ENCODE peak calls at places on chromosomes 4 and X, in seven cellular contexts. One of them, this sample, is unnamed.

GRCh38 chrX:45009371-45010000 is 136.5 kb downstream of the KDM6A start:
- DNase-seq in neuronal stem cell: no peak
- DNase-seq in mesenchymal stem cell: no peak
- DNase-seq in trophoblast cell: peak
- DNase-seq in IMR-90: peak
- DNase-seq in H1: no peak
- DNase-seq in mesendoderm: peak
- DNase-seq in this sample: no peak

GRCh38 chr4:13367244-13367643 is 116.9 kb downstream of the RAB28 start:
- DNase-seq in neuronal stem cell: no peak
- DNase-seq in mesenchymal stem cell: no peak
- DNase-seq in trophoblast cell: no peak
- DNase-seq in IMR-90: no peak
- DNase-seq in H1: no peak
- DNase-seq in mesendoderm: no peak
- DNase-seq in this sample: no peak

GRCh38 chrX:103309860-103310591 is 764 bp downstream of the BEX2 start:
- DNase-seq in neuronal stem cell: no peak
- DNase-seq in mesenchymal stem cell: no peak
- DNase-seq in trophoblast cell: no peak
- DNase-seq in IMR-90: no peak
- DNase-seq in H1: no peak
- DNase-seq in mesendoderm: no peak
- DNase-seq in this sample: no peak

GRCh38 chr4:181548873-181549541 is 694.2 kb upstream of the TENM3 start:
- DNase-seq in neuronal stem cell: no peak
- DNase-seq in mesenchymal stem cell: peak
- DNase-seq in trophoblast cell: peak
- DNase-seq in IMR-90: peak
- DNase-seq in H1: no peak
- DNase-seq in mesendoderm: peak
- DNase-seq in this sample: peak

GRCh38 chr4:53620956-53621355 is 29.7 kb upstream of the LNX1 start:
- DNase-seq in neuronal stem cell: no peak
- DNase-seq in mesenchymal stem cell: no peak
- DNase-seq in trophoblast cell: no peak
- DNase-seq in IMR-90: no peak
- DNase-seq in H1: no peak
- DNase-seq in mesendoderm: peak
- DNase-seq in this sample: no peak

GRCh38 chr4:41264212-41264611 is 7.5 kb downstream of the UCHL1 start:
- DNase-seq in neuronal stem cell: no peak
- DNase-seq in mesenchymal stem cell: no peak
- DNase-seq in trophoblast cell: no peak
- DNase-seq in IMR-90: no peak
- DNase-seq in H1: no peak
- DNase-seq in mesendoderm: no peak
- DNase-seq in this sample: no peak

GRCh38 chr4:137664055-137664405 is 131.7 kb upstream of the PCDH18 start:
- DNase-seq in neuronal stem cell: no peak
- DNase-seq in mesenchymal stem cell: peak
- DNase-seq in trophoblast cell: no peak
- DNase-seq in IMR-90: peak
- DNase-seq in H1: no peak
- DNase-seq in mesendoderm: peak
- DNase-seq in this sample: no peak

GRCh38 chr4:4866833-4867744 is 7.6 kb downstream of the MSX1 start:
- DNase-seq in neuronal stem cell: no peak
- DNase-seq in mesenchymal stem cell: peak
- DNase-seq in trophoblast cell: no peak
- DNase-seq in IMR-90: no peak
- DNase-seq in H1: peak
- DNase-seq in mesendoderm: peak
- DNase-seq in this sample: peak

GRCh38 chr4:96913437-96914075 is 1073.7 kb downstream of the PDHA2 start:
- DNase-seq in neuronal stem cell: no peak
- DNase-seq in mesenchymal stem cell: no peak
- DNase-seq in trophoblast cell: no peak
- DNase-seq in IMR-90: no peak
- DNase-seq in H1: no peak
- DNase-seq in mesendoderm: peak
- DNase-seq in this sample: no peak

GRCh38 chrX:101682723-101683122 is 23.1 kb upstream of the ARMCX2 start:
- DNase-seq in neuronal stem cell: no peak
- DNase-seq in mesenchymal stem cell: peak
- DNase-seq in trophoblast cell: no peak
- DNase-seq in IMR-90: peak
- DNase-seq in H1: no peak
- DNase-seq in mesendoderm: peak
- DNase-seq in this sample: no peak

GRCh38 chrX:39194673-39195072 is 393.4 kb downstream of the MID1IP1 start:
- DNase-seq in neuronal stem cell: no peak
- DNase-seq in mesenchymal stem cell: no peak
- DNase-seq in trophoblast cell: no peak
- DNase-seq in IMR-90: no peak
- DNase-seq in H1: no peak
- DNase-seq in mesendoderm: no peak
- DNase-seq in this sample: no peak

GRCh38 chr4:77473509-77473908 is 132.1 kb upstream of the CXCL13 start:
- DNase-seq in neuronal stem cell: no peak
- DNase-seq in mesenchymal stem cell: no peak
- DNase-seq in trophoblast cell: peak
- DNase-seq in IMR-90: peak
- DNase-seq in H1: no peak
- DNase-seq in mesendoderm: peak
- DNase-seq in this sample: peak

GRCh38 chr4:16418814-16419213 is 192.5 kb upstream of the TAPT1 start:
- DNase-seq in neuronal stem cell: no peak
- DNase-seq in mesenchymal stem cell: no peak
- DNase-seq in trophoblast cell: no peak
- DNase-seq in IMR-90: peak
- DNase-seq in H1: no peak
- DNase-seq in mesendoderm: no peak
- DNase-seq in this sample: no peak

GRCh38 chr4:168558587-168558986 is 61.7 kb downstream of the PALLD start:
- DNase-seq in neuronal stem cell: no peak
- DNase-seq in mesenchymal stem cell: no peak
- DNase-seq in trophoblast cell: no peak
- DNase-seq in IMR-90: peak
- DNase-seq in H1: no peak
- DNase-seq in mesendoderm: peak
- DNase-seq in this sample: no peak

GRCh38 chr4:145435646-145436045 is 46.0 kb upstream of the SMAD1 start:
- DNase-seq in neuronal stem cell: no peak
- DNase-seq in mesenchymal stem cell: no peak
- DNase-seq in trophoblast cell: peak
- DNase-seq in IMR-90: no peak
- DNase-seq in H1: no peak
- DNase-seq in mesendoderm: no peak
- DNase-seq in this sample: no peak

GRCh38 chr4:24032371-24032989 is 142.6 kb upstream of the PPARGC1A start:
- DNase-seq in neuronal stem cell: no peak
- DNase-seq in mesenchymal stem cell: peak
- DNase-seq in trophoblast cell: peak
- DNase-seq in IMR-90: peak
- DNase-seq in H1: no peak
- DNase-seq in mesendoderm: peak
- DNase-seq in this sample: no peak

GRCh38 chrX:132488819-132489255 is at the start of gene MBNL3:
- DNase-seq in neuronal stem cell: peak
- DNase-seq in mesenchymal stem cell: peak
- DNase-seq in trophoblast cell: peak
- DNase-seq in IMR-90: peak
- DNase-seq in H1: peak
- DNase-seq in mesendoderm: peak
- DNase-seq in this sample: peak

GRCh38 chr4:154416183-154416543 is 75.4 kb downstream of the DCHS2 start:
- DNase-seq in neuronal stem cell: peak
- DNase-seq in mesenchymal stem cell: peak
- DNase-seq in trophoblast cell: no peak
- DNase-seq in IMR-90: no peak
- DNase-seq in H1: peak
- DNase-seq in mesendoderm: peak
- DNase-seq in this sample: peak

GRCh38 chr4:14196141-14196540 is 568.6 kb upstream of the BOD1L1 start:
- DNase-seq in neuronal stem cell: peak
- DNase-seq in mesenchymal stem cell: peak
- DNase-seq in trophoblast cell: peak
- DNase-seq in IMR-90: peak
- DNase-seq in H1: peak
- DNase-seq in mesendoderm: peak
- DNase-seq in this sample: peak

GRCh38 chr4:140463182-140463581 is 34.9 kb downstream of the MGAT4D start:
- DNase-seq in neuronal stem cell: no peak
- DNase-seq in mesenchymal stem cell: no peak
- DNase-seq in trophoblast cell: no peak
- DNase-seq in IMR-90: no peak
- DNase-seq in H1: no peak
- DNase-seq in mesendoderm: no peak
- DNase-seq in this sample: no peak

GRCh38 chr4:41297832-41298231 is 41.1 kb downstream of the UCHL1 start:
- DNase-seq in neuronal stem cell: no peak
- DNase-seq in mesenchymal stem cell: no peak
- DNase-seq in trophoblast cell: no peak
- DNase-seq in IMR-90: no peak
- DNase-seq in H1: no peak
- DNase-seq in mesendoderm: no peak
- DNase-seq in this sample: no peak

GRCh38 chrX:146278381-146278780 is 460.8 kb downstream of the SLITRK2 start:
- DNase-seq in neuronal stem cell: no peak
- DNase-seq in mesenchymal stem cell: no peak
- DNase-seq in trophoblast cell: peak
- DNase-seq in IMR-90: no peak
- DNase-seq in H1: no peak
- DNase-seq in mesendoderm: peak
- DNase-seq in this sample: peak

GRCh38 chr4:139740121-139740520 is 74.5 kb downstream of the MGST2 start:
- DNase-seq in neuronal stem cell: no peak
- DNase-seq in mesenchymal stem cell: no peak
- DNase-seq in trophoblast cell: peak
- DNase-seq in IMR-90: no peak
- DNase-seq in H1: peak
- DNase-seq in mesendoderm: no peak
- DNase-seq in this sample: no peak

DNA sequence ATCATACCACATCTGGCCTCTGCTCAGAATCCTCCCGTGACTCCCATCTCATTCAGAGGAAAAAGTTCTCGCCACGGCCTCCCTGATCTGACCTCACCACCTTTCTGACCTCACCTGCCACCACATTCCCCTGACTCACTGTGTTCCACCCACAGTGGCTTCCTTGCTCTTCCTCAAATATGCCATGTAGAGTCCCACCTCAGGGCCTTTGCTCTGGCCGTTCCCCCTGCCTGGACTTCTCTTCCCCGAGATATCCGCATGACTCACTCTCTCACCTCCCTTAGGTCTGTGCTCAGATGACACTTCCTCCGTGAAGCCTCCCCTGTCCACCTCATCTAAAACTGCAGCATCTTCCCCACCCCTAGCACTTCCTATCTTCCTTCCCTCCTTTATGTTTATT is 7.2 kb upstream of the TSPYL2 start:
- DNase-seq in neuronal stem cell: no peak
- DNase-seq in mesenchymal stem cell: no peak
- DNase-seq in trophoblast cell: peak
- DNase-seq in IMR-90: no peak
- DNase-seq in H1: no peak
- DNase-seq in mesendoderm: peak
- DNase-seq in this sample: peak
- H4K8ac ChIP-seq in neuronal stem cell: no peak
- H4K8ac ChIP-seq in mesenchymal stem cell: no peak
- H4K8ac ChIP-seq in trophoblast cell: no peak
- H4K8ac ChIP-seq in IMR-90: no peak
- H4K8ac ChIP-seq in H1: no peak
- H4K8ac ChIP-seq in mesendoderm: no peak
- H4K8ac ChIP-seq in this sample: no peak

DNA sequence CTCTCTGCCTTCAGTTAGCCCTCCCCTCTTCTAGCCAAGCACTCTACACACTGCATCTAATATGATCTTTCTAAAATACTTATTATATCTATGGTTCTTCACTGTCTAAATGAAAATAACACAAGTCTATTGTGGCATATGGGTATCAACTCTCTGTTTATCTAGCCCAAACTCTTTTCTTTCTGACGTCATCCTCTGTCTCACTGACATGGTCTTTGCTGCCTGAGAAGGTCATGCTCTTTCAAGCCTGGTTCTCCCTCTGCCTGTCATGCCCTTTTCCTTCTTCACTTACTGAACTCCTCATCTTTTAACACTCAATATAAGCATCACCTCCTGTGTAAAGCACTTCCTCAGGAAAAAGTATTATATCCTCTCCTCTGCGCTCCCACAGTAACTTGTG is 672.2 kb upstream of the CT83 start:
- DNase-seq in neuronal stem cell: no peak
- DNase-seq in mesenchymal stem cell: no peak
- DNase-seq in trophoblast cell: no peak
- DNase-seq in IMR-90: no peak
- DNase-seq in H1: no peak
- DNase-seq in mesendoderm: no peak
- DNase-seq in this sample: no peak
- H2AK5ac ChIP-seq in neuronal stem cell: no peak
- H2AK5ac ChIP-seq in mesenchymal stem cell: no peak
- H2AK5ac ChIP-seq in trophoblast cell: no peak
- H2AK5ac ChIP-seq in IMR-90: no peak
- H2AK5ac ChIP-seq in H1: no peak
- H2AK5ac ChIP-seq in mesendoderm: no peak
- H2AK5ac ChIP-seq in this sample: no peak

DNA sequence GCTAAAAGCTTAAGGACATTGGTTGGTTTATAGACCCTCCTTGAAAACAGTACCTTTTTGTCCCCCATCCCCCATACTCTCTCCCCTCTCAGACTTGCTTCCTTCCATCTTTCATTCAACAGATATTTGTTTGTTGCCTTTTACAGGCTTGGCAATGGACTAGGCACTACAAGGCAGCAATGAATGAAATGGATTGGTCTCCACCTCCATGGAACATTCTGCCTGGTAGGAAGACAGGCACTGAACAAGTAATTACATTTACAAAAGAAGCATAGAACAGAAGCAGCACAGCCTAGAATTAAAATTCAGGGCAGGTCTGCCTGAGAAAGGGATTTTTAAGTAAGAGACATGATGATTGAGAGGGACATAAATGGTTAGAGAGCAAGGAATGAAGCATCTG is 346.0 kb downstream of the GRXCR1 start:
- DNase-seq in neuronal stem cell: no peak
- DNase-seq in mesenchymal stem cell: no peak
- DNase-seq in trophoblast cell: no peak
- DNase-seq in IMR-90: no peak
- DNase-seq in H1: no peak
- DNase-seq in mesendoderm: no peak
- DNase-seq in this sample: no peak
- H4K8ac ChIP-seq in neuronal stem cell: no peak
- H4K8ac ChIP-seq in mesenchymal stem cell: no peak
- H4K8ac ChIP-seq in trophoblast cell: no peak
- H4K8ac ChIP-seq in IMR-90: no peak
- H4K8ac ChIP-seq in H1: no peak
- H4K8ac ChIP-seq in mesendoderm: no peak
- H4K8ac ChIP-seq in this sample: no peak

DNA sequence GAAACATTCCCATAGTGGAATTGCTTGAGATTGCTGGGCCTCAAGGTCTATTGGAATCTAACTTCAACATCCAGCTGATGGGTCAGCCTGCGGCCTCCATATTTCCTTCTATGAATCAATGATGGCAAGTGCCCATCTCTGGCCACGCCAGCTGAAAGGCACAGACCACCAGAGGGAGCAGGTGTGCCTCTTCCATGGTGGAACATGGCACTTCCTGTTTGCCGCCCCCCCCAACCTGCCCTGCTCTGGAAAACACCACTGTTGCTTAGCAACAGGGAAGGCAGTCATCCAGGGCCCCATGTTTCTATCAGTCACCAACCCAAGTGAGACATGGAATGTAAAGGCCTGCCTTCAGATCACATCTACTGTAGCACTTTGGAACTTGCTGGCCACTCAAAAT is 11.6 kb downstream of the PAGE4 start:
- DNase-seq in neuronal stem cell: peak
- DNase-seq in mesenchymal stem cell: peak
- DNase-seq in trophoblast cell: peak
- DNase-seq in IMR-90: peak
- DNase-seq in H1: peak
- DNase-seq in mesendoderm: peak
- DNase-seq in this sample: peak
- H2AK5ac ChIP-seq in neuronal stem cell: no peak
- H2AK5ac ChIP-seq in mesenchymal stem cell: no peak
- H2AK5ac ChIP-seq in trophoblast cell: no peak
- H2AK5ac ChIP-seq in IMR-90: no peak
- H2AK5ac ChIP-seq in H1: no peak
- H2AK5ac ChIP-seq in mesendoderm: no peak
- H2AK5ac ChIP-seq in this sample: no peak